ENCODE peak calls at places on chromosomes 3 and 15, in ten cellular contexts. U is HEK293T; R is nephron progenitor cell; C is tibial nerve; M is ACHN; L is bronchial epithelial cell; W is HTR-8/SVneo; Z is stimulated activated CD4-positive, alpha-beta T cell treated with anti-CD3 and anti-CD28 coated beads, Interleukin-1b, Interleukin-23, amount 100 ng/mL, for 4 hours; D is fibroblast of mammary gland; P is HepG2. O is an unnamed sample.

GRCh38 chr3:108403198-108403597 is 106.8 kb downstream of the HHLA2 start:
- DNase-seq in P (no peak), W (no peak), D (no peak), C (no peak), Z (no peak), U (no peak), L (no peak), M (no peak), R (no peak), O (no peak)

GRCh38 chr15:65409284-65409631 is 13.5 kb downstream of the IGDCC4 start:
- DNase-seq in W (no peak), C (no peak), D (peak; percentile 100), Z (no peak), U (no peak), R (no peak), L (peak; percentile 79), M (peak; percentile 91), P (peak; percentile 27), O (no peak)

GRCh38 chr3:117528688-117529087 is 819.1 kb downstream of the TUSC7 start:
- DNase-seq in R (no peak), M (no peak), D (no peak), W (no peak), L (peak; percentile 51), P (no peak), Z (no peak), U (no peak), C (no peak), O (no peak)

GRCh38 chr15:82177291-82178010 is 85.1 kb downstream of the EFL1 start:
- DNase-seq in R (no peak), Z (no peak), D (peak; percentile 82), P (no peak), L (peak; percentile 67), W (no peak), C (no peak), M (no peak), U (no peak), O (no peak)

GRCh38 chr3:148077318-148077923 is 620.3 kb upstream of the AGTR1 start:
- DNase-seq in D (peak; percentile 48), U (no peak), R (no peak), P (peak; percentile 6), L (peak; percentile 37), Z (no peak), W (peak; percentile 5), C (no peak), M (peak; percentile 52), O (peak; percentile 10)

GRCh38 chr3:120102674-120103073 is 8.4 kb upstream of the GSK3B start:
- DNase-seq in P (no peak), C (no peak), R (no peak), Z (no peak), L (peak; percentile 95), W (no peak), U (no peak), D (no peak), M (no peak), O (no peak)

GRCh38 chr3:177111541-177111949 is 85.7 kb downstream of the TBL1XR1 start:
- DNase-seq in P (peak; percentile 83), C (no peak), L (peak; percentile 51), D (no peak), Z (no peak), M (peak; percentile 23), W (no peak), U (no peak), R (no peak), O (no peak)

GRCh38 chr3:89098964-89099585 is 8.3 kb upstream of the EPHA3 start:
- DNase-seq in D (peak; percentile 54), Z (no peak), L (peak; percentile 62), C (peak; percentile 12), W (peak; percentile 19), M (peak; percentile 53), P (peak; percentile 31), R (peak; percentile 52), U (peak; percentile 56), O (peak; percentile 62)

GRCh38 chr3:126934149-126934548 is 48.8 kb upstream of the PLXNA1 start:
- DNase-seq in R (peak; percentile 44), C (no peak), L (no peak), W (no peak), Z (no peak), U (no peak), D (no peak), M (no peak), P (no peak), O (no peak)

GRCh38 chr3:24678021-24678420 is 183.4 kb upstream of the THRB start:
- DNase-seq in W (no peak), Z (no peak), L (no peak), C (no peak), D (no peak), M (no peak), R (no peak), U (no peak), P (no peak), O (no peak)

GRCh38 chr3:125443923-125444322 is 68.8 kb upstream of the ZNF148 start:
- DNase-seq in C (no peak), Z (no peak), L (peak; percentile 81), R (no peak), M (no peak), D (peak; percentile 89), P (no peak), U (no peak), W (no peak), O (no peak)

GRCh38 chr3:129624347-129625070 is 18.0 kb upstream of the PLXND1 start:
- DNase-seq in D (no peak), R (no peak), C (no peak), L (no peak), U (no peak), Z (no peak), W (no peak), P (no peak), M (no peak), O (no peak)

GRCh38 chr3:170632780-170633179 is 46.9 kb upstream of the SLC7A14 start:
- DNase-seq in W (no peak), M (no peak), C (no peak), U (no peak), R (no peak), D (peak; percentile 45), L (peak; percentile 75), Z (no peak), P (no peak), O (no peak)

GRCh38 chr3:146626384-146627122 is 21.4 kb upstream of the PLSCR5 start:
- DNase-seq in D (no peak), U (no peak), R (no peak), L (no peak), C (no peak), W (no peak), Z (no peak), M (no peak), P (peak; percentile 99), O (no peak)

GRCh38 chr3:31197941-31198340 is 303.5 kb upstream of the GADL1 start:
- DNase-seq in Z (no peak), W (no peak), P (no peak), L (peak; percentile 24), R (no peak), C (no peak), M (no peak), U (no peak), D (peak; percentile 37), O (no peak)

GRCh38 chr3:117763561-117763960 is 1054.0 kb downstream of the TUSC7 start:
- DNase-seq in M (no peak), Z (no peak), U (no peak), L (no peak), C (no peak), P (no peak), W (no peak), R (no peak), D (no peak), O (no peak)

GRCh38 chr15:52680041-52680391 is 828 bp upstream of the ATOSA start:
- DNase-seq in C (no peak), L (no peak), W (peak; percentile 5), Z (no peak), D (peak; percentile 38), R (no peak), U (no peak), M (peak; percentile 6), P (no peak), O (no peak)

GRCh38 chr3:9916734-9917680 is at the start of gene IL17RC:
- DNase-seq in Z (no peak), U (peak; percentile 80), C (peak; percentile 81), D (peak; percentile 97), R (peak; percentile 73), W (peak; percentile 95), L (peak; percentile 97), P (peak; percentile 83), M (peak; percentile 87), O (no peak)

GRCh38 chr3:70090322-70090913 is 90.9 kb downstream of the SAMMSON start:
- DNase-seq in U (peak; percentile 35), R (no peak), P (no peak), Z (no peak), L (peak; percentile 17), W (peak; percentile 15), C (peak; percentile 48), M (peak; percentile 24), D (peak; percentile 34), O (peak; percentile 2)

GRCh38 chr3:52463420-52463819 is 8.0 kb downstream of the NISCH start:
- DNase-seq in W (no peak), U (no peak), R (no peak), Z (no peak), D (no peak), P (no peak), L (no peak), C (no peak), M (no peak), O (no peak)

GRCh38 chr15:31024979-31025378 is 33.6 kb upstream of the MTMR10 start:
- DNase-seq in P (peak; percentile 51), W (peak; percentile 10), R (no peak), D (peak; percentile 13), C (no peak), U (no peak), Z (no peak), L (no peak), M (peak; percentile 15), O (no peak)

GRCh38 chr15:83106994-83107840 is at the start of gene TM6SF1:
- DNase-seq in P (no peak), D (no peak), M (no peak), R (peak; percentile 64), C (no peak), W (peak; percentile 24), L (no peak), U (peak; percentile 48), Z (no peak), O (no peak)

GRCh38 chr3:12990781-12991480 is 82.3 kb downstream of the IQSEC1 start:
- DNase-seq in U (no peak), L (peak; percentile 47), W (no peak), C (no peak), P (no peak), Z (no peak), R (no peak), D (peak; percentile 73), M (peak; percentile 52), O (no peak)

GRCh38 chr15:45640610-45641009 is 5.8 kb downstream of the SQOR start:
- DNase-seq in C (no peak), L (peak; percentile 99), M (peak; percentile 73), R (no peak), W (peak; percentile 39), Z (no peak), P (peak; percentile 55), U (no peak), D (peak; percentile 97), O (no peak)

GRCh38 chr3:197730200-197730599 is 6.5 kb downstream of the RUBCN start:
- DNase-seq in W (peak; percentile 81), M (peak; percentile 79), Z (no peak), C (no peak), R (no peak), D (peak; percentile 89), L (peak; percentile 73), U (no peak), P (no peak), O (peak; percentile 62)

GRCh38 chr3:28980631-28981030 is 300.2 kb upstream of the RBMS3 start:
- DNase-seq in L (peak; percentile 54), W (no peak), C (no peak), Z (no peak), R (no peak), M (no peak), D (no peak), U (no peak), P (no peak), O (no peak)

GRCh38 chr3:42749753-42750231 is 23.3 kb downstream of the CCDC13 start:
- DNase-seq in U (no peak), R (no peak), M (peak; percentile 12), W (peak; percentile 33), D (peak; percentile 24), Z (no peak), L (no peak), P (no peak), C (no peak), O (no peak)

GRCh38 chr3:24623657-24624056 is 129.0 kb upstream of the THRB start:
- DNase-seq in R (no peak), P (no peak), Z (no peak), W (no peak), M (no peak), L (no peak), C (no peak), U (no peak), D (no peak), O (no peak)

O was measured in Jurkat, Clone E6-1.